ENCODE peak calls at places on chromosomes 4 and X, in five cellular contexts. Q, E, C, H and I are unnamed samples.

GRCh38 chr4:2361366-2362285 is 56.8 kb downstream of the ZFYVE28 start:
- DNase-seq in E (no peak), C (no peak), H (peak; percentile 26), Q (peak; percentile 45), I (no peak)

GRCh38 chr4:169756971-169757574 is 671 bp downstream of the HPF1 start:
- DNase-seq in E (peak; percentile 6), Q (no peak), H (no peak), C (no peak), I (no peak)

GRCh38 chrX:135520553-135521404 is at the start of gene INTS6L:
- DNase-seq in H (peak; percentile 78), C (peak; percentile 77), E (peak; percentile 88), Q (peak; percentile 88), I (peak; percentile 88)

GRCh38 chr4:2395038-2395437 is 23.4 kb downstream of the ZFYVE28 start:
- DNase-seq in C (no peak), H (no peak), E (no peak), Q (no peak), I (no peak)

GRCh38 chr4:60216752-60217151 is 983.4 kb upstream of the ADGRL3 start:
- DNase-seq in C (no peak), Q (no peak), H (no peak), E (peak; percentile 4), I (peak; percentile 18)

GRCh38 chrX:66200855-66201795 is 37.1 kb downstream of the HEPH start:
- DNase-seq in E (no peak), Q (no peak), C (no peak), H (no peak), I (peak; percentile 23)

GRCh38 chrX:9272166-9272565 is 192.7 kb upstream of the TBL1X start:
- DNase-seq in E (no peak), C (no peak), Q (no peak), H (no peak), I (peak; percentile 9)

GRCh38 chrX:19772306-19772705 is 115.1 kb downstream of the SH3KBP1 start:
- DNase-seq in C (no peak), H (no peak), Q (no peak), E (no peak), I (no peak)

GRCh38 chrX:49704692-49705404 is 9.1 kb upstream of the PAGE1 start:
- DNase-seq in C (no peak), Q (no peak), E (no peak), H (no peak), I (no peak)

GRCh38 chr4:114964016-114964415 is 149.4 kb downstream of the NDST4 start:
- DNase-seq in H (no peak), E (no peak), C (no peak), Q (no peak), I (no peak)

GRCh38 chrX:77119706-77120105 is 327.5 kb upstream of the FGF16 start:
- DNase-seq in C (no peak), E (no peak), H (no peak), Q (no peak), I (peak; percentile 10)

GRCh38 chrX:56792270-56793111 is 63.4 kb downstream of the NBDY start:
- DNase-seq in C (peak; percentile 5), E (no peak), Q (peak; percentile 53), H (no peak), I (no peak)

GRCh38 chr4:22372958-22373357 is 142.9 kb downstream of the ADGRA3 start:
- DNase-seq in C (no peak), H (no peak), Q (no peak), E (no peak), I (no peak)

GRCh38 chr4:186104895-186105720 is 604 bp downstream of the FAM149A start:
- DNase-seq in C (peak; percentile 48), E (no peak), H (peak; percentile 46), Q (no peak), I (peak; percentile 48)

GRCh38 chr4:26061248-26061986 is 147.4 kb downstream of the SMIM20 start:
- DNase-seq in Q (no peak), E (peak; percentile 32), H (no peak), C (no peak), I (peak; percentile 63)

GRCh38 chrX:74383611-74384010 is 37.7 kb upstream of the SLC16A2 start:
- DNase-seq in E (peak; percentile 46), H (peak; percentile 27), C (peak; percentile 16), Q (no peak), I (peak; percentile 53)

GRCh38 chr4:3352505-3352904 is 59.7 kb downstream of the RGS12 start:
- DNase-seq in H (no peak), E (no peak), Q (peak; percentile 3), C (no peak), I (no peak)

GRCh38 chr4:13642576-13642975 is 15.1 kb upstream of the BOD1L1 start:
- DNase-seq in C (no peak), Q (no peak), H (peak; percentile 52), E (no peak), I (no peak)

GRCh38 chr4:40916880-40917279 is 167.1 kb downstream of the NSUN7 start:
- DNase-seq in C (peak; percentile 59), H (no peak), E (no peak), Q (no peak), I (peak; percentile 28)

GRCh38 chr4:108345862-108346530 is 177.3 kb upstream of the LEF1 start:
- DNase-seq in H (no peak), E (peak; percentile 59), C (no peak), Q (no peak), I (no peak)

GRCh38 chrX:20418379-20418778 is 151.7 kb upstream of the RPS6KA3 start:
- DNase-seq in Q (no peak), H (no peak), C (no peak), E (no peak), I (no peak)

GRCh38 chr4:165361804-165362203 is 17.0 kb upstream of the CPE start:
- DNase-seq in E (no peak), C (no peak), H (no peak), Q (no peak), I (no peak)

GRCh38 chrX:118698516-118699247 is 28.7 kb upstream of the IL13RA1 start:
- DNase-seq in E (peak; percentile 39), C (no peak), Q (no peak), H (no peak), I (no peak)

DNA sequence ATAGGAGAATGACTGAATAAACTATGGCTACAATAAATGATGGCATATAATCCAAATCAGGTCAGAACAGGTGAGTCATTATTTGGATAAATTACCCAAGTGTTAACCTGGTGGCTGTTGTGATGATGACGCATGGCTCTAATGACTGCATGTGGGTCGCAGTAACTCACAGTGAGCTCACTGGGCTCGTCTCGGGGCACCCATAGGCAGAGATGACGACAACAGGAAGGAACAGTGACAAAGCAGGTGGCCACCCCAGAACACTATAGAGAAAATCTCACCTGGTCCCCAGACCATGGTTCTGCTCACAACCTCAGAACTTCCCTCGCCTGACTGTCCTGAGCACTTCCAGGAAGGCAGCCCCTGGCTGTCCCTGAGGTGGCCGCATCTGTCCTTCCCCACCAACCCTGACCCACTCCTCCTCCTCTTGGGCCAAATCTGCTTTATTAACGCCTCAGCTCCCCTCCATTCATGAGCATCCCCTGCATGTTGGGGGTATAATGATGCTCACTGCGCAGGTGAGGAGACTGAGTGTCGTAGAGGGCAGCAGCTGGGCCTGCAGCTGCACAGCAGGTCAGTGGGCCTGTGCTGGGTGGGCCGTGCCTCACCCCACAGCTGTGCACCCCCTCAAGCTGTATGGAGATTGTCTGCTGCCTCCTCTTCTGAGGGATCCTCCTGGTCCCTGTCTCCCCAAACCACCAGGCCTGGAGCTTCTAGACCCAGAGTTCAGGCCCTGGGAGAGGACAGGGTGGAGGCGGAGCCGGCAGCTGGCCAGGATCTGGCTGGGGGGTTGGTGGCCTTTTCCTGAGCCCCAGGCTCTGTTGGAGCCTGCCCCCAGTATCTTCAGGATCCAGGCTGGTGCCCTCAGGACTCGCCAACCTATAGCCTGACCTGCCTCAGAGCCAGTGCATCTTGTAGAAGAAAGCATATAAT is 30.9 kb upstream of the FAM156A start:
- DNase-seq in E (peak; percentile 67), C (no peak), H (no peak), Q (no peak), I (no peak)
- H3K27ac ChIP-seq in E (no peak overlapping the region), C (no peak overlapping the region), H (no peak overlapping the region), Q (no peak overlapping the region), I (no peak overlapping the region)

DNA sequence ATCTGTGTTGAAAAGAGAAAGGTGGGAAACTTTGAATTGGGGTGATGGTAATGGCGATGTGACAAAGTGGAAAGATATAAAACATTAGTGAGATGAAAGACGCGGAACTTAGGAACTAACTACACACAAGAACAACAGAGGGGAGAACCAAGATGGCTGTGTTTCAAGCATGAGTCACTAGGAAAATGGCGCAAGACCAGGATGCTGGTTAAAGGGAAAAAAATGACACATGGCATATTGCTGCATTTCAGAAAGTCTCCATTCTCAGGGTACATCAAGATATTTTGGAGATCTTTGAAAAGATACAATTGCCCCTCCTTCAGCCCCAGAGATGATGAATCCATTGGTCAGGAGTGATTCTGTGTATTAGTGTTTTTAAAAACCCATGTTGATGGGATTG is 164.4 kb downstream of the FBXO8 start:
- DNase-seq in Q (no peak), E (peak; percentile 18), C (no peak), H (no peak), I (peak; percentile 34)
- H3K4me3 ChIP-seq in Q (no peak overlapping the region), E (no peak overlapping the region), C (no peak overlapping the region), H (no peak overlapping the region), I (no peak overlapping the region)

GRCh38 chrX:133923548-133923947 is 61.8 kb downstream of the GPC3 start:
- DNase-seq in C (no peak), H (no peak), E (no peak), Q (no peak), I (no peak)

GRCh38 chrX:133922390-133922772 is 63.0 kb downstream of the GPC3 start:
- DNase-seq in H (no peak), E (no peak), Q (no peak), C (no peak), I (no peak)

GRCh38 chrX:133921084-133921483 is 64.3 kb downstream of the GPC3 start:
- DNase-seq in H (no peak), C (no peak), Q (no peak), E (no peak), I (no peak)

GRCh38 chrX:133923113-133923512 is 62.3 kb downstream of the GPC3 start:
- DNase-seq in H (no peak), E (no peak), Q (no peak), C (no peak), I (no peak)

DNA sequence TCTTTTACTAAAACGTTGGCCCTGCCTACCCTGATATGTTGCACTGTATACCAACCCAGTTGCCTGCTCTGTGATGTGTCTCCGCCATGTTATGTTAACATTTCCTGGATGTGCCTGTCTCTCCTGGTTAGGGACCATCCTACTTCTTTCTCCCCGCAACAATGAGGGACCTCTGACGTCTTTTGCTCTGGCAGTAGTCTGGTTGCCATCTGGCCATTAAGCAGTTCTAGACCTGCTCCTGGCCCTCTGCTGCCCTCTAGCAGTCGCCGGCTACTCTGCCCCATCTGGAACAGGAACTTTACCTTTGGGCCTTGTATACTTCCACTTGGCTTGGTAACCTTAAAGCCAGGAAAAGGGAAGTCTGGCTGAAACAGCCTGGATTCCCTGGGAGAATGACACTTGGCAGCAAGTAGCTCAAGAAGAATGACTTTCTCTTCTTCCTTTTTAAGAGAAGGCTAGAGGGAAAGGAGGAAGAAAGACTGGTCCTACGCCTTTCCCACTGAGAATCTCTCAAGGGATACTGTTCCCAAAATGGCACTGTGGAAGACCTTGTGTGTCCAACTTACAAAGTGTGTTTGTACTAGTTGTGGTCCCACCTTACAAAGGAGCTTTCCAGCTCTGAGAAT is 63.5 kb downstream of the GPC3 start:
- DNase-seq in Q (no peak), C (peak; percentile 73), E (peak; percentile 28), H (no peak), I (peak; percentile 28)
- H3K27ac ChIP-seq in Q (no peak overlapping the region), C (no peak overlapping the region), E (no peak overlapping the region), H (no peak overlapping the region), I (no peak overlapping the region)

DNA sequence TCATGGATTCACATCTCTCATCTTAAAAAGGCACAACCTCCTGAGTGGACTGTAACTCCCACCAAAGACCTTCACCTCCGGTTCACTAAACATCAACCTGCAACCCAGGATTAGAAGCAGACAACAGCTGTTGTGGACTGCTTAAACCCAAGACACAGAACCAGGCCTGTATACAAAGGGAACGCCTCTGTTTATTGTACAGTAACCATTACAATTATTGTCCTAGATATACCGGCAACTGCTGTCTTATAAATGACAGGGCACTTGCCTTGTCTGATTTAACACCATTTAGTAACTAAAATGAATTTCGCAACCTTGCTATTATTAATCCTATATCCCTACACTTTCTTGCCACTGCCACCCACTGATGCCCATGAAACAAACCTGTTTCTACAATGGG is 22.8 kb upstream of the CSTF2 start:
- DNase-seq in E (no peak), H (no peak), Q (no peak), C (no peak), I (no peak)
- H3K4me3 ChIP-seq in E (no peak overlapping the region), H (no peak overlapping the region), Q (no peak overlapping the region), C (no peak overlapping the region), I (no peak overlapping the region)